ENCODE peak calls at places on chromosomes 4 and X, in eight cellular contexts. W is GM10248, Z is tibial nerve, X is endothelial cell, A is left lung, P is pancreas, C is brain microvascular endothelial cell, O is kidney. M is an unnamed sample.

GRCh38 chrX:72236841-72237240 is 2.0 kb downstream of the ERCC6L start:
- DNase-seq in W (no peak), Z (no peak), X (no peak), A (no peak), P (no peak), C (no peak), O (no peak), M (no peak)

GRCh38 chrX:48569958-48570357 is 4.3 kb upstream of the RBM3 start:
- DNase-seq in W (no peak), Z (no peak), X (no peak), A (no peak), P (no peak), C (peak), O (no peak), M (no peak)

GRCh38 chrX:44733931-44734330 is 109.9 kb upstream of the DUSP21 start:
- DNase-seq in W (no peak), Z (no peak), X (no peak), A (no peak), P (no peak), C (no peak), O (no peak), M (no peak)

GRCh38 chrX:68881911-68882310 is 53.1 kb downstream of the EFNB1 start:
- DNase-seq in W (no peak), Z (no peak), X (no peak), A (no peak), P (no peak), C (no peak), O (no peak), M (no peak)

GRCh38 chr4:3417448-3417847 is 24.3 kb upstream of the HGFAC start:
- DNase-seq in W (no peak), Z (no peak), X (no peak), A (no peak), P (no peak), C (no peak), O (peak), M (no peak)

GRCh38 chr4:187286536-187286935 is 562.9 kb upstream of the FAT1 start:
- DNase-seq in W (no peak), Z (no peak), X (no peak), A (no peak), P (no peak), C (peak), O (no peak), M (no peak)

GRCh38 chr4:127995776-127996175 is 30.6 kb downstream of the ABHD18 start:
- DNase-seq in W (no peak), Z (no peak), X (no peak), A (peak), P (no peak), C (peak), O (no peak), M (peak)

GRCh38 chr4:82799006-82799881 is 648 bp upstream of the SCD5 start:
- DNase-seq in W (no peak), Z (no peak), X (no peak), A (no peak), P (no peak), C (no peak), O (no peak), M (no peak)

GRCh38 chr4:139735381-139736256 is 70.0 kb downstream of the MGST2 start:
- DNase-seq in W (no peak), Z (no peak), X (peak), A (no peak), P (no peak), C (peak), O (peak), M (no peak)

GRCh38 chr4:112361181-112361791 is 64.1 kb downstream of the ALPK1 start:
- DNase-seq in W (no peak), Z (no peak), X (no peak), A (no peak), P (no peak), C (peak), O (no peak), M (peak)

GRCh38 chr4:94523617-94524016 is 71.9 kb downstream of the PDLIM5 start:
- DNase-seq in W (no peak), Z (no peak), X (no peak), A (no peak), P (no peak), C (peak), O (no peak), M (peak)

GRCh38 chr4:82785248-82786003 is 13.2 kb downstream of the SCD5 start:
- DNase-seq in W (no peak), Z (no peak), X (no peak), A (no peak), P (no peak), C (peak), O (no peak), M (peak)

GRCh38 chr4:140296335-140296753 is 77.1 kb upstream of the SCOC start:
- DNase-seq in W (no peak), Z (peak), X (no peak), A (no peak), P (peak), C (peak), O (no peak), M (peak)

GRCh38 chr4:7649741-7650531 is 215.2 kb upstream of the PSAPL1 start:
- DNase-seq in W (no peak), Z (no peak), X (no peak), A (peak), P (no peak), C (peak), O (peak), M (peak)
- TF ChIP-seq CTCF in W (no peak), Z (no peak), X (no peak), A (no peak), P (no peak), C (peak), O (no peak), M (no peak)

GRCh38 chr4:104352211-104352610 is 142.5 kb downstream of the CXXC4 start:
- DNase-seq in W (no peak), Z (no peak), X (no peak), A (no peak), P (no peak), C (no peak), O (no peak), M (no peak)
- TF ChIP-seq CTCF in W (no peak), Z (no peak), X (peak), A (no peak), P (no peak), C (peak), O (no peak), M (no peak)

DNA sequence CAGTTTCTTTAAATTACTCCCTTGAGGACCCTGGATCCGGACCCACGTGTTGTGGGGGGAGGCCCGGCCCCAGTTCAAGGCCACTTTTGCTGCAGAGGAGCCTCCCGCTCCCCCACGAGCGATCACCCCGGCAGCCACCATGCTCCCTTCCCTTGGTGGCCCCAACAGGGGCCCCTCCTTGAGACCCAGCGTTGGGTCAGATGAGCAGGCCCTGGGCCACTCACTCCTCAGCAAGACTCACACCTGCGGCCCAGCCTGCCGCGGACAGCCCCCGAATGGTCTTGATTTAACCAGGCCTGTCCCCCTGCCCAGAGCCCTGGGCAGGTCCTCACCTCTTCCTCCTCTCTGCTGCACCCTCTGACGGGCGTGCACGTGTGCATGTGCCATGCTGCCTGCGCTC is 4.3 kb downstream of the CPLX1 start:
- DNase-seq in W (no peak), Z (no peak), X (no peak), A (peak), P (no peak), C (no peak), O (peak), M (no peak)
- TF ChIP-seq CTCF in W (no peak), Z (no peak), X (no peak), A (no peak), P (no peak), C (no peak), O (no peak), M (no peak)

DNA sequence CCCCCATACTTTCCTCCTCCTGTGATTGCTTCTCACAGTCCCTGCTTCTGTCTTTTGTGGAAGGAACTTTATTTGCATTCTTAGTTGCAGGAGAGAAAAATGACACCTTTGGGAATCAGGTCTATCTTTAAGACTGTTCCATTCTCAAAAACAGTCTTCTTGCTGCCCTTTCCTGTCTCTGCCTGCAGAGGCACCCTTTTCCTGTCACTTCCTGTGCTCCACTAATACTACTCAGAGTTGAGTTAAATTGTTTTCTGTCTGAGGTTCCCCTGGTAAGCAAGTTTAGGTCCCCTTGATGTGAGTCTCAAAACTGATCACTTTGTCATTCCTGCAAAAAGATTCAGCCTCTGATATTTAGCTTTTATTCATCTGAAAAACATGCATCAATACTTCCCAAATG is 208.8 kb upstream of the CLNK start:
- DNase-seq in W (peak), Z (no peak), X (no peak), A (no peak), P (no peak), C (no peak), O (no peak), M (peak)
- TF ChIP-seq CTCF in W (peak), Z (no peak), X (no peak), A (no peak), P (no peak), C (peak), O (peak), M (no peak)

GRCh38 chrX:11530621-11531020 is 135.1 kb downstream of the ARHGAP6 start:
- DNase-seq in W (no peak), Z (no peak), X (no peak), A (no peak), P (no peak), C (no peak), O (no peak), M (no peak)

GRCh38 chrX:11532291-11533075 is 133.2 kb downstream of the ARHGAP6 start:
- DNase-seq in W (no peak), Z (no peak), X (no peak), A (no peak), P (no peak), C (no peak), O (no peak), M (no peak)

GRCh38 chrX:11528623-11529022 is 137.1 kb downstream of the ARHGAP6 start:
- DNase-seq in W (no peak), Z (no peak), X (no peak), A (no peak), P (no peak), C (no peak), O (no peak), M (no peak)

GRCh38 chrX:11533211-11533651 is 132.5 kb downstream of the ARHGAP6 start:
- DNase-seq in W (peak), Z (no peak), X (no peak), A (no peak), P (no peak), C (no peak), O (no peak), M (peak)

GRCh38 chrX:11531226-11531625 is 134.5 kb downstream of the ARHGAP6 start:
- DNase-seq in W (no peak), Z (no peak), X (no peak), A (no peak), P (no peak), C (no peak), O (no peak), M (peak)
- TF ChIP-seq CTCF in W (no peak), Z (peak), X (no peak), A (no peak), P (no peak), C (peak), O (no peak), M (peak)

DNA sequence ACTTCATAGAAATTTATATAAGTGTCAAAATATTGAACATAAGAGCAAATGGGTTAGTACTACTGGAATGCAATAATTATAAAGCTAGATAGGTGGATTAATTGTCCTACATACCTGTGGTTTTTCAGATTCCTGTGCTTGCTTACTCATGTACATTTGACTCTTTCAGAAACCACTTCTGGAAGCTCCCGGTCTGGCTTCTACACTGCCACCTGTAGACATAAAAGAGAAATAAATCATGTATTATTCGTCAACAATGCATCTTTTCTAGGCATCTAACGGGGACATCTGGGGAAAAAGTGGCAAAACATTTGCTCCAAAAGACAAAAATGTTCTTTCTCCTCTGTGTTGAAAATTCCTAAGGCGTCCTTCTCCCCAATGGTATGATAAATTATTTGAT is 648.6 kb upstream of the DIPK2B start:
- DNase-seq in W (peak), Z (no peak), X (no peak), A (no peak), P (no peak), C (peak), O (no peak), M (peak)
- TF ChIP-seq CTCF in W (peak), Z (no peak), X (no peak), A (no peak), P (no peak), C (peak), O (no peak), M (peak)

GRCh38 chr4:147378780-147379179 is 102.1 kb upstream of the EDNRA start:
- DNase-seq in W (no peak), Z (no peak), X (no peak), A (no peak), P (no peak), C (no peak), O (no peak), M (peak)
- TF ChIP-seq CTCF in W (no peak), Z (no peak), X (no peak), A (no peak), P (no peak), C (no peak), O (no peak), M (peak)

GRCh38 chr4:130257271-130257670 is 1161.3 kb downstream of the C4orf33 start:
- DNase-seq in W (no peak), Z (no peak), X (no peak), A (no peak), P (no peak), C (peak), O (no peak), M (peak)
- TF ChIP-seq CTCF in W (no peak), Z (no peak), X (no peak), A (no peak), P (no peak), C (peak), O (no peak), M (no peak)

GRCh38 chrX:17725176-17725575 is 12.1 kb upstream of the SCML1 start:
- DNase-seq in W (no peak), Z (no peak), X (no peak), A (no peak), P (no peak), C (no peak), O (no peak), M (no peak)
- TF ChIP-seq CTCF in W (no peak), Z (no peak), X (no peak), A (no peak), P (no peak), C (no peak), O (no peak), M (no peak)

GRCh38 chrX:21481761-21482160 is 107.5 kb downstream of the CNKSR2 start:
- DNase-seq in W (no peak), Z (no peak), X (no peak), A (no peak), P (no peak), C (no peak), O (no peak), M (no peak)

DNA sequence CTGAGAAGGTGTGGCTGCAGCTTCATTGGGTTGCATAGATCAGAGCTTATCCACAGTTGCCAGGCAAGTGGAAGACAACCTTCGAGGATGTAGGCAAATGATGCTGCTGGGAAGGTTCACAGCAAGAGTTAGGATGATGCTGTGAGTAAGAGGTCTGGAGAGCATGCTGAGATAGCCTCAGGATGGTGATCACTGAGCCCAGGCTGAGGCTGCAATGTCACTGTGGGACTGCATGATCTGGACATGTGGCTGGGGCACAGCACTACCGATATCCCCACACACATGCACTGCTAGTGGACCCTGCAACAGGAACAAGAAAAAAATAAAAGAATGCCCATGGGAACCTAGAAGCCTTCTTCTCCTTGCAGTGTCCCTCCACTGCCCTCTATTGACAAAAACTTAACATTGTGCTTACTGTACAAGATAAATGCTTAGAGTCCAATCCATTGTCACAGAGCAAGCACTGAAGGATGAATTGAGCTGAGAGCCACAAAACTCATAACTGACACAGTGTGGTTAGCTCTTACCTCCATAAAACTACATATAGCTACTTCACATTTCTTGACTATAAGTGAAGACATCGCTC is 105.6 kb downstream of the CNKSR2 start:
- DNase-seq in W (peak), Z (peak), X (peak), A (no peak), P (no peak), C (peak), O (no peak), M (peak)
- TF ChIP-seq CTCF in W (peak), Z (peak), X (no peak), A (peak), P (peak), C (peak), O (peak), M (peak)

M was measured in MCF 10A.